ENCODE peak calls at places on chromosomes 7 and 10, in ten cellular contexts. G is glutamatergic neuron, D is adrenal gland, E is ascending aorta, L is AG09319, Q is chondrocyte, X is hepatocyte, F is psoas muscle, T is A549, K is RWPE1. M is an unnamed sample.

GRCh38 chr10:25405871-25406270 is 231.1 kb downstream of the GPR158 start:
- DNase-seq in G (no peak), D (no peak), E (no peak), L (no peak), Q (no peak), X (no peak), F (no peak), T (no peak), K (no peak), M (no peak)

GRCh38 chr7:45984386-45985295 is 63.6 kb upstream of the IGFBP3 start:
- DNase-seq in G (no peak), D (no peak), E (no peak), L (no peak), Q (no peak), X (no peak), F (no peak), T (peak), K (no peak), M (no peak)

GRCh38 chr7:957418-958220 is 3.1 kb upstream of the ADAP1 start:
- DNase-seq in G (peak), D (no peak), E (peak), L (no peak), Q (peak), X (no peak), F (peak), T (no peak), K (no peak), M (no peak)

GRCh38 chr7:1268866-1269265 is 36.2 kb downstream of the UNCX start:
- DNase-seq in G (no peak), D (no peak), E (no peak), L (no peak), Q (no peak), X (no peak), F (no peak), T (no peak), K (no peak), M (no peak)

GRCh38 chr7:35268953-35269352 is 15.1 kb upstream of the TBX20 start:
- DNase-seq in G (peak), D (no peak), E (no peak), L (no peak), Q (no peak), X (no peak), F (no peak), T (no peak), K (no peak), M (no peak)

GRCh38 chr7:135575296-135575695 is 17.6 kb downstream of the NUP205 start:
- DNase-seq in G (no peak), D (no peak), E (no peak), L (no peak), Q (no peak), X (no peak), F (no peak), T (no peak), K (no peak), M (no peak)

GRCh38 chr7:36055207-36055606 is 97.8 kb upstream of the EEPD1 start:
- DNase-seq in G (no peak), D (no peak), E (no peak), L (no peak), Q (no peak), X (no peak), F (no peak), T (no peak), K (no peak), M (no peak)

GRCh38 chr7:105003875-105004510 is 10.0 kb upstream of the KMT2E start:
- DNase-seq in G (no peak), D (no peak), E (no peak), L (no peak), Q (no peak), X (no peak), F (no peak), T (no peak), K (no peak), M (peak)

GRCh38 chr7:1040790-1041189 is 3.6 kb upstream of the GPR146 start:
- DNase-seq in G (peak), D (no peak), E (no peak), L (no peak), Q (peak), X (peak), F (peak), T (no peak), K (no peak), M (peak)

GRCh38 chr7:50406935-50407334 is 43.2 kb downstream of the FIGNL1 start:
- DNase-seq in G (no peak), D (no peak), E (no peak), L (no peak), Q (no peak), X (no peak), F (no peak), T (no peak), K (no peak), M (no peak)

GRCh38 chr10:124577651-124578050 is 116.0 kb downstream of the LHPP start:
- DNase-seq in G (no peak), D (no peak), E (no peak), L (no peak), Q (peak), X (no peak), F (no peak), T (no peak), K (no peak), M (no peak)

GRCh38 chr7:116546916-116547315 is 22.1 kb downstream of the CAV1 start:
- DNase-seq in G (no peak), D (no peak), E (no peak), L (no peak), Q (no peak), X (no peak), F (no peak), T (no peak), K (no peak), M (peak)

GRCh38 chr10:102962259-102962658 is 44.2 kb downstream of the CNNM2 start:
- DNase-seq in G (no peak), D (no peak), E (no peak), L (no peak), Q (no peak), X (no peak), F (no peak), T (no peak), K (peak), M (no peak)

GRCh38 chr10:43689955-43690771 is 41.5 kb upstream of the ZNF32 start:
- DNase-seq in G (peak), D (peak), E (peak), L (peak), Q (no peak), X (peak), F (peak), T (peak), K (peak), M (peak)

GRCh38 chr7:98240961-98241673 is 10.9 kb downstream of the TECPR1 start:
- DNase-seq in G (peak), D (peak), E (no peak), L (no peak), Q (no peak), X (peak), F (peak), T (peak), K (peak), M (peak)

GRCh38 chr10:86225098-86225782 is 141.4 kb downstream of the GRID1 start:
- DNase-seq in G (no peak), D (no peak), E (no peak), L (no peak), Q (peak), X (peak), F (peak), T (peak), K (peak), M (peak)

GRCh38 chr10:128928231-128928836 is 538.7 kb upstream of the MGMT start:
- DNase-seq in G (no peak), D (no peak), E (no peak), L (no peak), Q (no peak), X (no peak), F (no peak), T (no peak), K (no peak), M (no peak)

GRCh38 chr10:120424198-120424464 is 32.9 kb upstream of the PLPP4 start:
- DNase-seq in G (no peak), D (no peak), E (no peak), L (no peak), Q (no peak), X (no peak), F (no peak), T (no peak), K (no peak), M (no peak)

GRCh38 chr7:128869138-128869943 is 6.7 kb downstream of the ATP6V1F start:
- DNase-seq in G (peak), D (peak), E (peak), L (no peak), Q (peak), X (peak), F (peak), T (peak), K (no peak), M (no peak)

GRCh38 chr7:22657479-22657878 is 69.5 kb upstream of the IL6 start:
- DNase-seq in G (no peak), D (no peak), E (no peak), L (no peak), Q (no peak), X (no peak), F (no peak), T (no peak), K (no peak), M (no peak)
- TF ChIP-seq CTCF in G (no peak), D (no peak), E (no peak), L (no peak), Q (peak), X (no peak), F (no peak), T (no peak), K (no peak), M (no peak)

DNA sequence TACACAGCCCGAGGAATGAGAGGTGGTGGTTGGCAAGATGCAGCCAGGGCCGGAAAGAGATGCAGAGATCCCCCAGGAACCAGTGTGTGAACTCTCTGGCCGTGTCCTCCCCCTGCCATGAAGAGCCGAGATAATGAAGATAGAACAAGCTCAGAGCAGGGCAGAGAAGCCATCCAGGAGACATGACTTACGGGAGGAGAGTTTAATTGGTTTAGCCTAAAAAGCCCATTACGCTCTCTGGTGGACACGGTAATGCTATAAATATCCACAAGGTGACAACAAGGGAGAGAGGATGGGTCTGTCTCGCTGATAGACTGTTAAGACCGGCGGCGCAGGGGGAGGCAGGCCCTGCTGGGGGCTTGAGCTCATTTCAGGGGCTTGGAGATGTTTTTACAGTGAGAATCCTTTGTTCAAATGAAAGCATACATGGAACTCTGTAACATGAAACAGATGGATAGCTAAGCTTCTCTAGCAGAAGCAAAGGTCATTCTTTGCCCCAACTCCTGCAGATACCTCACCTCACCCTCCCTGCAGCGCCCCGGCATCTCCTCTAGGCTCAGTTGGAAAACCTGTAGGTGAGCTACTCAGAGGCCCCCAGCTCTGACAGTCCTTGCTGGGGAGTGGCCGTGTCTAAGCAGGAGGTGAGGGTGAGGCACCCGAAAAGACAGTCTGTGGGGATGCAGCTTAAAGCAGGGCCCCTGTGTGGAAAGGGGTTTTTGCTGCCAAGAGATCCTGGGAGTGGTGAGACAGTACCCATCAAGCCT is 40.8 kb upstream of the LOXL4 start:
- DNase-seq in G (peak), D (no peak), E (no peak), L (no peak), Q (no peak), X (no peak), F (no peak), T (no peak), K (no peak), M (no peak)
- TF ChIP-seq CTCF in G (no peak), D (no peak), E (no peak), L (no peak), Q (no peak), X (peak), F (no peak), T (no peak), K (no peak), M (no peak)

DNA sequence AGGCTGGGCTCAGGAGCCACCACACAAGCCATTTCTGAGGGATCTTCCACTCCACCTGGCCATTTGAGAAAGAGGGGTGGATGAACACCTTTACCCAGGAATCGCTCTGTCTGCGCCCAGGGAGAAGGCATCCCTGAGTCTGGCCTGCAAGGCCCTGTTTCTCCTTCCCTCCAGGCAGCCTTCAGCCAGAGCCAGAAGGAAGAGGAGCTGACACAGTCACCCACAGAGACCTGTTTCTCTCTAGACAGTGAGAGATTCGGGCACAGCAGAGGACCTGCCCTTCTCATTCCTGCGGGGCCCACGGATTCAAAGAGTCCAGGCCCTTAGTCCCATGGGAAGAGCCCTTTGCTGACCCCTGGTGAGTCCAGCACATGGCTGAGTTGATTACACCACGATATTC is 127.5 kb upstream of the TNS3 start:
- DNase-seq in G (no peak), D (no peak), E (no peak), L (no peak), Q (no peak), X (no peak), F (no peak), T (no peak), K (no peak), M (no peak)
- TF ChIP-seq CTCF in G (no peak), D (no peak), E (no peak), L (no peak), Q (no peak), X (no peak), F (no peak), T (no peak), K (no peak), M (no peak)

GRCh38 chr7:112789453-112789823 is 755 bp downstream of the TMEM168 start:
- DNase-seq in G (no peak), D (no peak), E (no peak), L (no peak), Q (no peak), X (no peak), F (no peak), T (no peak), K (peak), M (no peak)

GRCh38 chr7:112790651-112790973 is 419 bp upstream of the TMEM168 start:
- DNase-seq in G (no peak), D (no peak), E (no peak), L (no peak), Q (no peak), X (no peak), F (no peak), T (no peak), K (no peak), M (no peak)

GRCh38 chr7:112791465-112792168 is 1.4 kb upstream of the TMEM168 start:
- DNase-seq in G (no peak), D (no peak), E (no peak), L (no peak), Q (no peak), X (no peak), F (no peak), T (no peak), K (no peak), M (no peak)

GRCh38 chr7:112788778-112789343 is 1.3 kb downstream of the TMEM168 start:
- DNase-seq in G (no peak), D (no peak), E (no peak), L (no peak), Q (no peak), X (no peak), F (no peak), T (no peak), K (peak), M (no peak)

GRCh38 chr7:112789824-112790650 is at the start of gene TMEM168:
- DNase-seq in G (peak), D (peak), E (peak), L (peak), Q (peak), X (peak), F (peak), T (peak), K (peak), M (peak)
- TF ChIP-seq CTCF in G (no peak), D (no peak), E (no peak), L (no peak), Q (peak), X (no peak), F (no peak), T (no peak), K (no peak), M (peak)

GRCh38 chr10:127578628-127579305 is 29.7 kb downstream of the NPS start:
- DNase-seq in G (no peak), D (no peak), E (no peak), L (no peak), Q (no peak), X (no peak), F (no peak), T (no peak), K (no peak), M (no peak)

GRCh38 chr10:127577878-127578627 is 28.9 kb downstream of the NPS start:
- DNase-seq in G (no peak), D (no peak), E (no peak), L (no peak), Q (no peak), X (no peak), F (no peak), T (no peak), K (no peak), M (no peak)

GRCh38 chr10:127576751-127577161 is 27.6 kb downstream of the NPS start:
- DNase-seq in G (peak), D (no peak), E (no peak), L (no peak), Q (no peak), X (no peak), F (no peak), T (no peak), K (no peak), M (no peak)

GRCh38 chr10:127576011-127576410 is 26.9 kb downstream of the NPS start:
- DNase-seq in G (no peak), D (no peak), E (no peak), L (no peak), Q (no peak), X (no peak), F (no peak), T (no peak), K (no peak), M (no peak)

DNA sequence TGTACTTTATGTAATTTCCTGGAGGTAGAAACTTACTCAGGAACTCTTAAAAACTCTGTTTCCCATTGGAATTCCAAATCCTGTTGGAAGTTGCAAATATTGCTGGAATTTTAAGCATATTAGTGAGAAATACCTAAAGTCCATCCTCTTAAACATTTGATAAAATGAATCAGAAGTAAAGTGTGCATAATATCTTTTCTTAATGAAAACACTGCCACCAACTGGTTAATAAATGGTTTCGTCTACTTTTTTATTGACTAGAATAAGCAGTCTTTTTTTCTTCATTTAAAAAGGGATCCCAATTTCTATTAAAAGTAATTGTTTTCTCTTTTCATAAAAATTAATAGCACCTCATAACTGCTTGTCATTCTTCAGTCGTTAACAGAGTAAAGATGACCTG is 28.3 kb downstream of the NPS start:
- DNase-seq in G (no peak), D (no peak), E (no peak), L (no peak), Q (no peak), X (no peak), F (no peak), T (no peak), K (no peak), M (peak)
- TF ChIP-seq CTCF in G (peak), D (peak), E (no peak), L (no peak), Q (peak), X (peak), F (no peak), T (peak), K (no peak), M (no peak)

DNA sequence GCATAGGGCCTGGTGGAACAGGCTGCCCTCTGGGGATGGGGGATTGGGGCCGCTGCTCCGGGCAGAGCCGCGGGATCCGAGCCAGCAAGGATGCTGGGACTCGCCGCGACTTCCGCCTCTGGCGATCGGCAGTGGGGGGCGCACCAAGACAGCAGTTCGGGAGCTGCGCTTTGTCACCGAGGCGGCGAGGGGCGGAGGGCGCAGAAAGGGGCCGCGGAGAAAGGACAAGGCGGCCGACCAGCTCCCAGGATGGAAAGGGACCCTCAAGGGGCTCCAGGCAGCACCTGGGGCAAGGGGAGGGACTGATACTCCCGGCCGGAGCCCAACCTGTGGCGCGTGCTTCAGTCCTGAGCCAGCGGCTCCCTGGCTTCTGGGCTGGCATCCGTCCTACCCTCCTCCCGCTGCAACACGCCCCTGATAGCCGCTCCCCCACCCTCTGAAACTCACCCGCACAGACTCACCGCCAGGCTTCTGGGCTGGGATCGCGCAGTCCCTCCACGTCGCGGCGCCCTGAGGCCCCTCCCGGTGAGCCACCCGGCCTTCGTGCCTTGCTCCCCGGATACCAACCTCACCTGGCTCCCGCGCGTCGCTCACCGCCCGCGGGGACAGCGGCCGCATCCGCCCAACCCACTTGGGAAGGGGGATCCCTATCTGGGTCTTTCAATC is 7.1 kb upstream of the EVX1 start:
- DNase-seq in G (peak), D (peak), E (no peak), L (no peak), Q (no peak), X (peak), F (peak), T (peak), K (peak), M (peak)
- TF ChIP-seq CTCF in G (no peak), D (peak), E (no peak), L (peak), Q (peak), X (peak), F (peak), T (peak), K (peak), M (peak)

M was measured in AG10803.